ENCODE peak calls at places on chromosomes 13 and 19, in five cellular contexts. One of them, this sample, is unnamed.
A peak's percentile ranks its signal among the peaks of the same experiment; 100 is the strongest.

GRCh38 chr19:38073806-38074685 is 150.0 kb downstream of the DPF1 start:
- DNase-seq in adrenal gland: no peak
- DNase-seq in naive thymus-derived CD8-positive, alpha-beta T cell: no peak
- DNase-seq in left colon: no peak
- DNase-seq in NCI-H524: peak; percentile 100
- DNase-seq in this sample: no peak

GRCh38 chr13:103403148-103403740 is 337.0 kb upstream of the SLC10A2 start:
- DNase-seq in naive thymus-derived CD8-positive, alpha-beta T cell: no peak
- DNase-seq in adrenal gland: no peak
- DNase-seq in NCI-H524: no peak
- DNase-seq in left colon: no peak
- DNase-seq in this sample: no peak

GRCh38 chr13:74103970-74104555 is 30.1 kb downstream of the KLF12 start:
- DNase-seq in left colon: no peak
- DNase-seq in naive thymus-derived CD8-positive, alpha-beta T cell: no peak
- DNase-seq in NCI-H524: no peak
- DNase-seq in adrenal gland: no peak
- DNase-seq in this sample: no peak

GRCh38 chr19:2057484-2058469 is 6.7 kb upstream of the MKNK2 start:
- DNase-seq in left colon: no peak
- DNase-seq in adrenal gland: peak; percentile 31
- DNase-seq in NCI-H524: no peak
- DNase-seq in naive thymus-derived CD8-positive, alpha-beta T cell: no peak
- DNase-seq in this sample: no peak

GRCh38 chr13:73064991-73065390 is 6.2 kb downstream of the KLF5 start:
- DNase-seq in NCI-H524: no peak
- DNase-seq in naive thymus-derived CD8-positive, alpha-beta T cell: no peak
- DNase-seq in left colon: no peak
- DNase-seq in adrenal gland: no peak
- DNase-seq in this sample: no peak

GRCh38 chr19:30118760-30119159 is 176.7 kb downstream of the URI1 start:
- DNase-seq in NCI-H524: no peak
- DNase-seq in naive thymus-derived CD8-positive, alpha-beta T cell: no peak
- DNase-seq in left colon: no peak
- DNase-seq in adrenal gland: no peak
- DNase-seq in this sample: no peak

GRCh38 chr19:7862413-7862951 is 11.7 kb downstream of the PRR36 start:
- DNase-seq in naive thymus-derived CD8-positive, alpha-beta T cell: peak; percentile 65
- DNase-seq in adrenal gland: peak; percentile 89
- DNase-seq in NCI-H524: no peak
- DNase-seq in left colon: peak; percentile 86
- DNase-seq in this sample: peak; percentile 71

GRCh38 chr19:41325947-41326706 is 16.2 kb downstream of the CCDC97 start:
- DNase-seq in adrenal gland: no peak
- DNase-seq in left colon: peak; percentile 40
- DNase-seq in NCI-H524: no peak
- DNase-seq in naive thymus-derived CD8-positive, alpha-beta T cell: peak; percentile 41
- DNase-seq in this sample: no peak

GRCh38 chr19:10116085-10116865 is 3.4 kb downstream of the EIF3G start:
- DNase-seq in adrenal gland: no peak
- DNase-seq in naive thymus-derived CD8-positive, alpha-beta T cell: no peak
- DNase-seq in NCI-H524: no peak
- DNase-seq in left colon: no peak
- DNase-seq in this sample: no peak

GRCh38 chr13:30421093-30422055 is 919 bp upstream of the UBE2L5 start:
- DNase-seq in NCI-H524: peak; percentile 45
- DNase-seq in adrenal gland: peak; percentile 85
- DNase-seq in naive thymus-derived CD8-positive, alpha-beta T cell: no peak
- DNase-seq in left colon: peak; percentile 84
- DNase-seq in this sample: peak; percentile 5

GRCh38 chr19:41223431-41224234 is 4.6 kb downstream of the AXL start:
- DNase-seq in left colon: no peak
- DNase-seq in NCI-H524: no peak
- DNase-seq in adrenal gland: peak; percentile 67
- DNase-seq in naive thymus-derived CD8-positive, alpha-beta T cell: no peak
- DNase-seq in this sample: no peak

GRCh38 chr13:66657165-66657895 is 572.8 kb downstream of the PCDH9 start:
- DNase-seq in adrenal gland: peak; percentile 93
- DNase-seq in naive thymus-derived CD8-positive, alpha-beta T cell: no peak
- DNase-seq in left colon: no peak
- DNase-seq in NCI-H524: peak; percentile 91
- DNase-seq in this sample: no peak

GRCh38 chr19:18176367-18177310 is 3.0 kb downstream of the IFI30 start:
- DNase-seq in adrenal gland: no peak
- DNase-seq in left colon: no peak
- DNase-seq in naive thymus-derived CD8-positive, alpha-beta T cell: no peak
- DNase-seq in NCI-H524: no peak
- DNase-seq in this sample: no peak

GRCh38 chr19:49125025-49125731 is 5.8 kb downstream of the PPFIA3 start:
- DNase-seq in naive thymus-derived CD8-positive, alpha-beta T cell: no peak
- DNase-seq in NCI-H524: no peak
- DNase-seq in left colon: peak; percentile 81
- DNase-seq in adrenal gland: no peak
- DNase-seq in this sample: peak; percentile 39

GRCh38 chr19:982567-983170 is 1.5 kb upstream of the WDR18 start:
- DNase-seq in left colon: peak; percentile 79
- DNase-seq in naive thymus-derived CD8-positive, alpha-beta T cell: peak; percentile 42
- DNase-seq in adrenal gland: peak; percentile 46
- DNase-seq in NCI-H524: peak; percentile 31
- DNase-seq in this sample: peak; percentile 70

GRCh38 chr13:21037656-21038055 is 23.7 kb downstream of the LATS2 start:
- DNase-seq in NCI-H524: no peak
- DNase-seq in naive thymus-derived CD8-positive, alpha-beta T cell: no peak
- DNase-seq in adrenal gland: no peak
- DNase-seq in left colon: no peak
- DNase-seq in this sample: no peak

GRCh38 chr13:19685034-19685433 is 51.6 kb downstream of the MPHOSPH8 start:
- DNase-seq in adrenal gland: no peak
- DNase-seq in NCI-H524: no peak
- DNase-seq in naive thymus-derived CD8-positive, alpha-beta T cell: no peak
- DNase-seq in left colon: peak; percentile 84
- DNase-seq in this sample: no peak